ENCODE peak calls at places on chromosomes 6 and 20, in six cellular contexts. V is AG08395; U is germinal center; N is activated CD8-positive, alpha-beta memory T cell treated with anti-CD3 and anti-CD28 coated beads for 4 hours; K is NCI-H460; O is activated T-helper 1 cell treated with anti-CD3 and anti-CD28 coated beads, Interleukin-2, amount 50 U/mL, for 16 hours. C is an unnamed sample.

GRCh38 chr20:24097051-24097450 is 108.5 kb upstream of the GGTLC1 start:
- DNase-seq in O (no peak), K (no peak), N (no peak), V (no peak), U (no peak), C (no peak)

GRCh38 chr20:1595333-1595732 is 24.5 kb downstream of the SIRPB1 start:
- DNase-seq in O (no peak), N (no peak), K (no peak), U (no peak), V (no peak), C (no peak)

GRCh38 chr6:30548375-30548774 is 7.9 kb downstream of the GNL1 start:
- DNase-seq in V (no peak), U (no peak), O (no peak), K (no peak), N (no peak), C (no peak)

GRCh38 chr20:46765506-46765905 is 56.1 kb downstream of the SLC2A10 start:
- DNase-seq in U (no peak), O (no peak), N (no peak), K (no peak), V (no peak), C (no peak)

GRCh38 chr6:15621203-15622044 is 41.4 kb downstream of the DTNBP1 start:
- DNase-seq in N (no peak), U (no peak), K (no peak), V (no peak), O (no peak), C (no peak)

GRCh38 chr6:117463762-117464665 is 18.5 kb upstream of the DCBLD1 start:
- DNase-seq in N (no peak), U (no peak), V (peak; percentile 60), O (no peak), K (no peak), C (no peak)

GRCh38 chr6:85135376-85136094 is 314.3 kb upstream of the NT5E start:
- DNase-seq in U (no peak), V (peak; percentile 46), N (no peak), O (no peak), K (no peak), C (no peak)

GRCh38 chr6:235763-236360 is 56.4 kb upstream of the DUSP22 start:
- DNase-seq in K (no peak), V (no peak), O (no peak), U (no peak), N (peak; percentile 41), C (peak; percentile 1)

GRCh38 chr6:20117474-20117873 is 94.8 kb downstream of the MBOAT1 start:
- DNase-seq in N (no peak), V (no peak), U (no peak), O (no peak), K (no peak), C (no peak)

GRCh38 chr20:36703530-36703929 is 42.4 kb downstream of the NDRG3 start:
- DNase-seq in U (no peak), N (no peak), O (no peak), K (no peak), V (no peak), C (no peak)